ENCODE peak calls at places on chromosomes 2 and 18, in four cellular contexts. Y is OCI-LY7, T is foreskin fibroblast, V is pancreas. P is an unnamed sample.
A peak's percentile ranks its signal among the peaks of the same experiment; 100 is the strongest.

GRCh38 chr2:219404291-219404910 is 13.8 kb upstream of the DES start:
- DNase-seq in Y (no peak), T (no peak), V (no peak), P (no peak)

GRCh38 chr2:221569342-221570278 is 2.5 kb downstream of the EPHA4 start:
- DNase-seq in V (peak; percentile 21), Y (no peak), T (no peak), P (no peak)

GRCh38 chr2:121152861-121153260 is 132.1 kb downstream of the TFCP2L1 start:
- DNase-seq in T (no peak), Y (no peak), V (no peak), P (no peak)

GRCh38 chr2:46001741-46002506 is 295.3 kb upstream of the EPAS1 start:
- DNase-seq in V (no peak), T (no peak), Y (no peak), P (no peak)

GRCh38 chr18:2573408-2573807 is 2.1 kb downstream of the NDC80 start:
- DNase-seq in Y (no peak), T (no peak), V (no peak), P (no peak)

GRCh38 chr18:76459687-76460350 is 35.2 kb downstream of the ZNF516 start:
- DNase-seq in Y (no peak), T (peak; percentile 99), V (peak; percentile 60), P (no peak)

GRCh38 chr2:56244911-56245530 is 61.2 kb downstream of the CCDC85A start:
- DNase-seq in V (no peak), Y (no peak), T (no peak), P (no peak)

GRCh38 chr2:217757108-217757463 is 245.7 kb downstream of the TNS1 start:
- DNase-seq in T (no peak), V (no peak), Y (no peak), P (no peak)

GRCh38 chr2:225462945-225463344 is 63.4 kb downstream of the NYAP2 start:
- DNase-seq in V (no peak), Y (no peak), T (no peak), P (no peak)

GRCh38 chr2:202373490-202373889 is 2.6 kb upstream of the BMPR2 start:
- DNase-seq in T (peak; percentile 20), Y (no peak), V (no peak), P (no peak)

GRCh38 chr18:22734812-22735627 is 198.1 kb upstream of the RBBP8 start:
- DNase-seq in T (no peak), V (no peak), Y (no peak), P (no peak)

GRCh38 chr2:202017940-202018339 is 15.7 kb upstream of the FZD7 start:
- DNase-seq in V (no peak), Y (no peak), T (no peak), P (no peak)

GRCh38 chr2:239630618-239631286 is 229.9 kb upstream of the HDAC4 start:
- DNase-seq in T (peak; percentile 61), Y (no peak), V (no peak), P (no peak)

DNA sequence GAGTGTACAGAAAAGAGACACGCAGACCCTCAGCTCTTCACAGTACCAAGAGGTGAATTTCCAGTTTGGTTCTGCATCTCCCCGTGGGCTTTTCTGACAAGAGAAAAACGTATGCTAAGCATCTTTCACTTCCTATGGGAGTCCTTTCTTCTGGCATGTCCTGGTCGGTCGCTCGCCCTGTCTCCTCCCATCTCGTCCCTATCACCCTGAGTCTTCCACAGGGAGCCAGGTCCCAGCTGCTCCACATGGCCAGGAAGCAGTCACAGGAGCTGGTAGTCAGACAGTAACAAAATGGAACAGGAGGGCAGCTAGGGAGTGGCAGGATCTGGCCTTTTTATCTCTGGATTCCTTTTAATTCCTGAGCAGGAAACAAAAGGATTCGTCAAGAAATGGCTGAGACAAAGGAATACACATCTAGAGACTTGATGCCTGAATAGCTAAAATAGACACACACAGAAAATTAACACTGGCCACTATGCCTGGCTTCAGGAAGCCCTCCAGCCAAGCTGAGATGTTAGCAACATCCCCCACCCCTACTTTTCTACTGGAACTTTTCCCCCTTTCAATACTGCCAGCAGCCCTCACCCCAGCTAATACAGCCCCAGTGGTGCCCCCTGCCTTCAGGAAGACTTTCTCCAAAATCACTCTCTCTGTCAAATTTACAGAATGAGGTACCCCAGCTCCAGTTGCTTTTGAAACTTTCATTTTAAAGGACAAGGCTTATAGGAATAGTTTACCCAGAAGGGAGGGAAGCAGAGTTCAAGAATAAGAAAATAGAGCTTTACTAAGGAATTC is 136.1 kb downstream of the DNER start:
- DNase-seq in V (no peak), T (no peak), Y (no peak), P (no peak)
- TF ChIP-seq CTCF in V (no peak), T (no peak), Y (peak; percentile 11), P (no peak)

DNA sequence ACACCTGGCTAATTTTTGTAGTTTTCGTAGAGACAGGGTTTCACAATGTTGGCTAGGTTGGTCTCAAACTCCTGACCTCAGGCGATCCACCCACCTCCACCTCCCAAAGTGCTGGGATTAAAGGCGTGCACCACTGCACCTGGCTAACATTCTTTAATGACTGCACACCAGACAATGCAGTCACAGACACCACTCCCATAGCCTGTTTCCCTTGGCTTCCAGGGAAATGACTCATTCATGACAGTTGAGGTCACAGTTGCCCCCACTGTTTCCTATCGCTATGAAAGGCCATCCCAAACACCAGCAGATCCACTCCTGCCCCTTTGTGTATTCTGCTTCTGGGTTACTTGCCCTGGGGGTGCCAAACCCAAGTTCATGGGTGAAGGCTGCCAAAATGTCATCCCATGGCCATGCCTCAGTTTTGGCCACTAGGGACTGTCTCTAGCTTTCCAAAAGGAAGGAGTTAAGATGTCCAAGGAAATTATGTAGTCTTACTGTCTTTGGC is 8.7 kb downstream of the CHMP1B start:
- DNase-seq in T (peak; percentile 73), Y (no peak), V (no peak), P (no peak)
- TF ChIP-seq CTCF in T (peak; percentile 31), Y (no peak), V (no peak), P (no peak)

DNA sequence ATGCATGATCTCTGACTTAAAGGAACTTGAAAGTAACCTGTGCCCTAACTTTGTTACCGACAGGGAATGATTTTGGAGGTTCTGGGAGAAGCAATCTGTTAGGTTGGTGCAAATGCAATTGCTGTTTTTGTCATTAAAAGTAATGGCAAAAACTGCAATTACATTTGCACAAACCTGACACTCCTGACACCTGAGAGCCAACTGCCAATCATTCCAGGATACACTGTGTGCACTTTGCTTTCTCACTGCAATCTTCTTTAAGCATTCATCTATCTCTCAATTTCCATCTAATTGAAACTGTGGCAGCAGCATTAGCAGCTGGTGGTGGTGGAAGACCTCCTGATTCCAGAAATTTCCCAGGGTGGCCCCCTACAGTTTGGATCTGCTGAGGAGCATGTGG is 87.6 kb upstream of the CYP1B1 start:
- DNase-seq in V (no peak), T (no peak), Y (no peak), P (no peak)
- TF ChIP-seq CTCF in V (no peak), T (no peak), Y (no peak), P (no peak)

GRCh38 chr2:210917465-210917864 is 361.1 kb downstream of the CPS1 start:
- DNase-seq in T (no peak), Y (no peak), V (no peak), P (no peak)

GRCh38 chr2:210915912-210916311 is 359.5 kb downstream of the CPS1 start:
- DNase-seq in Y (no peak), T (no peak), V (no peak), P (no peak)

GRCh38 chr2:210913461-210913860 is 357.1 kb downstream of the CPS1 start:
- DNase-seq in T (no peak), V (no peak), Y (no peak), P (no peak)

DNA sequence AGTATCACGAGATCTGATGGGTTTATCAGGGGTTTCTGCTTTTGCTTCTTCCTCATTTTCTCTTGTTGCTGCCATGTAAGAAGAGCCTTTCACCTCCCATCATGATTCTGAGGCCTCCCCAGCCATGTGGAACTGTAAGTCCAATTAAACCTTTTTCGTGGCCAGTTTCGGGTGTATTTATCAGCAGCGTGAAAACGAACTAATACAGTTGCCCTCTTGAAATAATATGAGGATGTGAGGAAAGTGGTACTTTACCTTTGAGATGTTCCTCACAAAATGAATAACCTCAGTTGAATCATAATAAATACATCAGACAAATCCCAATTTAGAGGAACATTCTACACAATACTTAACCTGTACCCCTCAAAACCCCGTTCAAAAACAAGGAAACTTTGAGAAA is 356.4 kb downstream of the CPS1 start:
- DNase-seq in Y (no peak), T (no peak), V (no peak), P (no peak)
- TF ChIP-seq CTCF in Y (no peak), T (no peak), V (no peak), P (no peak)

GRCh38 chr2:96580771-96581170 is 44.2 kb downstream of the ARID5A start:
- DNase-seq in V (no peak), T (no peak), Y (peak; percentile 23), P (no peak)
- TF ChIP-seq CTCF in V (no peak), T (no peak), Y (peak; percentile 47), P (no peak)

GRCh38 chr2:15050483-15050882 is 418.0 kb downstream of the LRATD1 start:
- DNase-seq in T (no peak), V (no peak), Y (no peak), P (no peak)
- TF ChIP-seq CTCF in T (no peak), V (no peak), Y (no peak), P (no peak)

GRCh38 chr18:52288403-52289004 is 51.5 kb upstream of the DCC start:
- DNase-seq in V (no peak), T (peak; percentile 4), Y (peak; percentile 19), P (peak; percentile 52)
- TF ChIP-seq CTCF in V (peak; percentile 49), T (no peak), Y (peak; percentile 77), P (peak; percentile 78)

DNA sequence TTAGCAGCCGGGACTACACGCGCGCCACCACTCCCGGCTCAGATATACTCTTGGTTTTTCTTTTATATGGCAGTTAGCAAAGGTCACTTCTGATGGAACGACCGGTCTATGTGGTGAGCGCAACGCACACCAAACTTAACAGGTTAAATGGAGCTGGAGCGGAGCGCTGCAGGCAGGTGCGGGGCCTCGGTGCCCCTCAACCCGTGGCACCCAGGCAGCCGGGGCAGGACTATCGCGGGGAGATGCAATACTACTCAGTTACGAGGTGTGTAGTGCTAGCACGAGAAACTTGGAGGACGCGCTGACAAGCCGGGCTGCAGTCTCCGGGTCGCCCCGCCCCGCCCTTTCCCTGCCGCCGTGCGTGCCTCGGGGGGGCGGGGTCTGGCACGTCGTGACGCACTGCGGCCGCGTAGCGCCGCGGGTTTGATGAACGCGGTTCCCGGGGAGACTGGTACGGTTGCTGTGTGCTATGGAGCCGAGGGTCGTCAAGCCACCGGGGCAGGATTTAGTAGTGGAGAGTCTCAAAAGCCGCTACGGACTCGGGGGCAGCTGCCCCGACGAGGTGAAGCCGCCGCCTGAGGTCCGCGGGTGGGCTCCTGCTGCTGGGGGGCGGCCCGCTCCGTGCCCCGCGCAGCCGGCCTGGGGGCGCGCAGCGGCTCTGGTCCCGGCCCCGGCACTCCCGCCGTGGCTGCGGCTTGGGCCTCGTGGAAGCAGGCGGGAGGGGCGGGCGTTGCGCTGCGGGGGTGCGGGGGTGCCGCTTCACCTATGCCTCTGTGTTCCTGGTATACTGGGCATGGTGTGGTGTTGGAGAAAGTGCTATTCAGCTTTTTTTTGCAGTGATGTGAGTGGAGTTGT is at the start of gene CCDC138:
- DNase-seq in Y (peak; percentile 94), V (peak; percentile 94), T (peak; percentile 85), P (peak; percentile 90)
- TF ChIP-seq CTCF in Y (peak; percentile 14), V (no peak), T (no peak), P (no peak)